ENCODE peak calls at places on chromosomes 5 and 9, in four cellular contexts. R, I, Y and K are unnamed samples.

GRCh38 chr9:14056235-14056930 is 257.6 kb downstream of the NFIB start:
- DNase-seq in R (no peak), I (no peak), Y (no peak), K (no peak)

GRCh38 chr9:37902804-37903580 is 935 bp downstream of the SLC25A51 start:
- DNase-seq in R (no peak), I (no peak), Y (no peak), K (no peak)

GRCh38 chr9:21770877-21771560 is 31.4 kb upstream of the MTAP start:
- DNase-seq in R (no peak), I (no peak), Y (no peak), K (no peak)

GRCh38 chr9:101727621-101728524 is 10.6 kb downstream of the GRIN3A start:
- DNase-seq in R (no peak), I (peak; percentile 12), Y (no peak), K (peak; percentile 21)

GRCh38 chr9:111926421-111926875 is 29.8 kb downstream of the UGCG start:
- DNase-seq in R (no peak), I (no peak), Y (no peak), K (no peak)

GRCh38 chr5:138065102-138065501 is 18.7 kb upstream of the WNT8A start:
- DNase-seq in R (no peak), I (no peak), Y (no peak), K (no peak)

GRCh38 chr9:71042448-71042847 is 79.0 kb downstream of the TRPM3 start:
- DNase-seq in R (no peak), I (no peak), Y (no peak), K (no peak)

GRCh38 chr9:133693116-133693515 is 45.0 kb downstream of the SARDH start:
- DNase-seq in R (no peak), I (no peak), Y (no peak), K (no peak)

GRCh38 chr5:175842947-175843793 is 28.2 kb upstream of the CPLX2 start:
- DNase-seq in R (no peak), I (no peak), Y (no peak), K (peak; percentile 40)

GRCh38 chr9:125932012-125932411 is 184.8 kb downstream of the PBX3 start:
- DNase-seq in R (no peak), I (no peak), Y (no peak), K (peak; percentile 3)

GRCh38 chr9:18568969-18569368 is 95.0 kb downstream of the ADAMTSL1 start:
- DNase-seq in R (no peak), I (peak; percentile 88), Y (no peak), K (no peak)

GRCh38 chr5:34524123-34524522 is 132.0 kb upstream of the RAI14 start:
- DNase-seq in R (no peak), I (no peak), Y (no peak), K (no peak)

GRCh38 chr9:14312721-14313377 is 1.1 kb downstream of the NFIB start:
- DNase-seq in R (no peak), I (peak; percentile 43), Y (no peak), K (no peak)

GRCh38 chr5:179873176-179873575 is 14.6 kb upstream of the MRNIP start:
- DNase-seq in R (no peak), I (no peak), Y (no peak), K (no peak)

GRCh38 chr5:37799865-37800421 is 39.9 kb downstream of the GDNF start:
- DNase-seq in R (no peak), I (no peak), Y (no peak), K (no peak)

GRCh38 chr9:98702835-98703385 is 5.8 kb downstream of the GABBR2 start:
- DNase-seq in R (no peak), I (no peak), Y (no peak), K (peak; percentile 58)

GRCh38 chr9:522658-523057 is 308.0 kb downstream of the DOCK8 start:
- DNase-seq in R (no peak), I (no peak), Y (no peak), K (no peak)

GRCh38 chr9:115615821-115616665 is 498.1 kb upstream of the TNC start:
- DNase-seq in R (no peak), I (no peak), Y (no peak), K (no peak)

GRCh38 chr5:154205441-154206117 is 15.0 kb downstream of the GALNT10 start:
- DNase-seq in R (no peak), I (no peak), Y (no peak), K (no peak)

GRCh38 chr5:75670571-75670970 is 46.7 kb downstream of the POC5 start:
- DNase-seq in R (no peak), I (no peak), Y (no peak), K (no peak)

GRCh38 chr5:2381070-2381469 is 370.4 kb downstream of the IRX2 start:
- DNase-seq in R (no peak), I (no peak), Y (no peak), K (no peak)

GRCh38 chr5:143372187-143372829 is 31.2 kb downstream of the NR3C1 start:
- DNase-seq in R (no peak), I (no peak), Y (no peak), K (no peak)

GRCh38 chr5:79508354-79508753 is 5.6 kb downstream of the HOMER1 start:
- DNase-seq in R (no peak), I (no peak), Y (no peak), K (no peak)

GRCh38 chr9:29006603-29007002 is 1433.3 kb upstream of the C9orf72 start:
- DNase-seq in R (no peak), I (peak; percentile 16), Y (no peak), K (no peak)

GRCh38 chr5:6585939-6586646 is 46.8 kb downstream of the NSUN2 start:
- DNase-seq in R (no peak), I (no peak), Y (no peak), K (no peak)

GRCh38 chr5:3827624-3828023 is 232.0 kb downstream of the IRX1 start:
- DNase-seq in R (no peak), I (no peak), Y (no peak), K (no peak)

GRCh38 chr5:10518352-10518751 is 45.5 kb upstream of the ANKRD33B start:
- DNase-seq in R (no peak), I (no peak), Y (no peak), K (no peak)

GRCh38 chr5:136907371-136907770 is 542.0 kb upstream of the TRPC7 start:
- DNase-seq in R (no peak), I (no peak), Y (no peak), K (no peak)

GRCh38 chr9:1354066-1354465 is 303.9 kb downstream of the DMRT2 start:
- DNase-seq in R (no peak), I (no peak), Y (no peak), K (no peak)

GRCh38 chr5:145975361-145976066 is 39.1 kb downstream of the SH3RF2 start:
- DNase-seq in R (no peak), I (no peak), Y (no peak), K (no peak)

GRCh38 chr9:130770679-130771442 is 64.2 kb upstream of the ABL1 start:
- DNase-seq in R (no peak), I (peak; percentile 32), Y (no peak), K (peak; percentile 44)

GRCh38 chr5:79237735-79238560 is 2.0 kb downstream of the JMY start:
- DNase-seq in R (no peak), I (no peak), Y (no peak), K (no peak)

GRCh38 chr5:150122158-150122510 is 33.5 kb downstream of the PDGFRB start:
- DNase-seq in R (no peak), I (no peak), Y (no peak), K (no peak)

GRCh38 chr9:134658378-134658955 is 16.9 kb downstream of the COL5A1 start:
- DNase-seq in R (no peak), I (no peak), Y (no peak), K (no peak)

GRCh38 chr5:35203403-35203802 is 26.9 kb downstream of the PRLR start:
- DNase-seq in R (no peak), I (no peak), Y (no peak), K (no peak)

GRCh38 chr5:146427619-146427997 is 19.5 kb upstream of the TCERG1 start:
- DNase-seq in R (no peak), I (no peak), Y (no peak), K (no peak)

GRCh38 chr9:108784998-108785397 is 70.8 kb downstream of the ACTL7B start:
- DNase-seq in R (no peak), I (no peak), Y (no peak), K (no peak)